ENCODE peak calls at places on chromosomes 4 and X, in five cellular contexts. One of them, this sample, is unnamed.

GRCh38 chrX:40207626-40208025 is 109.9 kb upstream of the BCOR start:
- DNase-seq in breast epithelium: no peak
- DNase-seq in GM12865: peak; percentile 24
- DNase-seq in gastrocnemius medialis: no peak
- DNase-seq in activated naive CD4-positive, alpha-beta T cell treated with Interleukin-2 at 50 U/mL for 16 hours: no peak
- DNase-seq in this sample: peak; percentile 28

GRCh38 chr4:102503831-102504786 is 3.0 kb downstream of the NFKB1 start:
- DNase-seq in breast epithelium: no peak
- DNase-seq in GM12865: no peak
- DNase-seq in gastrocnemius medialis: no peak
- DNase-seq in activated naive CD4-positive, alpha-beta T cell treated with Interleukin-2 at 50 U/mL for 16 hours: no peak
- DNase-seq in this sample: no peak

GRCh38 chr4:93809773-93810172 is 18.8 kb upstream of the ATOH1 start:
- DNase-seq in breast epithelium: no peak
- DNase-seq in GM12865: no peak
- DNase-seq in gastrocnemius medialis: no peak
- DNase-seq in activated naive CD4-positive, alpha-beta T cell treated with Interleukin-2 at 50 U/mL for 16 hours: no peak
- DNase-seq in this sample: no peak

GRCh38 chrX:107467271-107467670 is 17.8 kb downstream of the FRMPD3 start:
- DNase-seq in breast epithelium: no peak
- DNase-seq in GM12865: no peak
- DNase-seq in gastrocnemius medialis: no peak
- DNase-seq in activated naive CD4-positive, alpha-beta T cell treated with Interleukin-2 at 50 U/mL for 16 hours: no peak
- DNase-seq in this sample: no peak

GRCh38 chr4:152083348-152083747 is 322.5 kb upstream of the GATB start:
- DNase-seq in breast epithelium: no peak
- DNase-seq in GM12865: no peak
- DNase-seq in gastrocnemius medialis: no peak
- DNase-seq in activated naive CD4-positive, alpha-beta T cell treated with Interleukin-2 at 50 U/mL for 16 hours: no peak
- DNase-seq in this sample: no peak

GRCh38 chr4:148076964-148077363 is 345.1 kb downstream of the ARHGAP10 start:
- DNase-seq in breast epithelium: no peak
- DNase-seq in GM12865: no peak
- DNase-seq in gastrocnemius medialis: no peak
- DNase-seq in activated naive CD4-positive, alpha-beta T cell treated with Interleukin-2 at 50 U/mL for 16 hours: no peak
- DNase-seq in this sample: no peak

GRCh38 chrX:130994671-130995070 is 63.5 kb upstream of the ARHGAP36 start:
- DNase-seq in breast epithelium: no peak
- DNase-seq in GM12865: peak; percentile 11
- DNase-seq in gastrocnemius medialis: no peak
- DNase-seq in activated naive CD4-positive, alpha-beta T cell treated with Interleukin-2 at 50 U/mL for 16 hours: no peak
- DNase-seq in this sample: peak; percentile 3

GRCh38 chr4:169791527-169792156 is 33.9 kb upstream of the HPF1 start:
- DNase-seq in breast epithelium: no peak
- DNase-seq in GM12865: peak; percentile 3
- DNase-seq in gastrocnemius medialis: no peak
- DNase-seq in activated naive CD4-positive, alpha-beta T cell treated with Interleukin-2 at 50 U/mL for 16 hours: peak; percentile 5
- DNase-seq in this sample: peak; percentile 22

GRCh38 chr4:121594796-121595526 is 101.8 kb downstream of the ANXA5 start:
- DNase-seq in breast epithelium: peak; percentile 42
- DNase-seq in GM12865: no peak
- DNase-seq in gastrocnemius medialis: no peak
- DNase-seq in activated naive CD4-positive, alpha-beta T cell treated with Interleukin-2 at 50 U/mL for 16 hours: no peak
- DNase-seq in this sample: no peak

GRCh38 chr4:90113881-90114457 is 13.2 kb upstream of the CCSER1 start:
- DNase-seq in breast epithelium: no peak
- DNase-seq in GM12865: no peak
- DNase-seq in gastrocnemius medialis: no peak
- DNase-seq in activated naive CD4-positive, alpha-beta T cell treated with Interleukin-2 at 50 U/mL for 16 hours: no peak
- DNase-seq in this sample: no peak

GRCh38 chr4:98517444-98518021 is 140.9 kb downstream of the TSPAN5 start:
- DNase-seq in breast epithelium: no peak
- DNase-seq in GM12865: no peak
- DNase-seq in gastrocnemius medialis: no peak
- DNase-seq in activated naive CD4-positive, alpha-beta T cell treated with Interleukin-2 at 50 U/mL for 16 hours: no peak
- DNase-seq in this sample: no peak

GRCh38 chr4:172270421-172270820 is 457.2 kb downstream of the GALNTL6 start:
- DNase-seq in breast epithelium: no peak
- DNase-seq in GM12865: no peak
- DNase-seq in gastrocnemius medialis: no peak
- DNase-seq in activated naive CD4-positive, alpha-beta T cell treated with Interleukin-2 at 50 U/mL for 16 hours: no peak
- DNase-seq in this sample: no peak

GRCh38 chr4:120874792-120875774 is 47.4 kb downstream of the PRDM5 start:
- DNase-seq in breast epithelium: no peak
- DNase-seq in GM12865: no peak
- DNase-seq in gastrocnemius medialis: no peak
- DNase-seq in activated naive CD4-positive, alpha-beta T cell treated with Interleukin-2 at 50 U/mL for 16 hours: no peak
- DNase-seq in this sample: no peak

GRCh38 chr4:150960079-150960478 is 55.0 kb downstream of the LRBA start:
- DNase-seq in breast epithelium: no peak
- DNase-seq in GM12865: no peak
- DNase-seq in gastrocnemius medialis: no peak
- DNase-seq in activated naive CD4-positive, alpha-beta T cell treated with Interleukin-2 at 50 U/mL for 16 hours: no peak
- DNase-seq in this sample: no peak

GRCh38 chr4:15756361-15756861 is 21.7 kb upstream of the CD38 start:
- DNase-seq in breast epithelium: no peak
- DNase-seq in GM12865: peak; percentile 74
- DNase-seq in gastrocnemius medialis: no peak
- DNase-seq in activated naive CD4-positive, alpha-beta T cell treated with Interleukin-2 at 50 U/mL for 16 hours: peak; percentile 79
- DNase-seq in this sample: peak; percentile 38

GRCh38 chr4:11505225-11505971 is 76.7 kb upstream of the HS3ST1 start:
- DNase-seq in breast epithelium: peak; percentile 20
- DNase-seq in GM12865: no peak
- DNase-seq in gastrocnemius medialis: no peak
- DNase-seq in activated naive CD4-positive, alpha-beta T cell treated with Interleukin-2 at 50 U/mL for 16 hours: peak; percentile 5
- DNase-seq in this sample: no peak

GRCh38 chrX:136856527-136856926 is 24.0 kb downstream of the RBMX start:
- DNase-seq in breast epithelium: no peak
- DNase-seq in GM12865: peak; percentile 45
- DNase-seq in gastrocnemius medialis: no peak
- DNase-seq in activated naive CD4-positive, alpha-beta T cell treated with Interleukin-2 at 50 U/mL for 16 hours: no peak
- DNase-seq in this sample: peak; percentile 26

GRCh38 chr4:60450054-60450453 is 750.1 kb upstream of the ADGRL3 start:
- DNase-seq in breast epithelium: no peak
- DNase-seq in GM12865: no peak
- DNase-seq in gastrocnemius medialis: no peak
- DNase-seq in activated naive CD4-positive, alpha-beta T cell treated with Interleukin-2 at 50 U/mL for 16 hours: no peak
- DNase-seq in this sample: no peak

GRCh38 chr4:7837597-7838135 is 102.0 kb downstream of the AFAP1 start:
- DNase-seq in breast epithelium: no peak
- DNase-seq in GM12865: no peak
- DNase-seq in gastrocnemius medialis: no peak
- DNase-seq in activated naive CD4-positive, alpha-beta T cell treated with Interleukin-2 at 50 U/mL for 16 hours: no peak
- DNase-seq in this sample: no peak

GRCh38 chr4:140233811-140234696 is 80.1 kb upstream of the MAML3 start:
- DNase-seq in breast epithelium: no peak
- DNase-seq in GM12865: no peak
- DNase-seq in gastrocnemius medialis: peak; percentile 5
- DNase-seq in activated naive CD4-positive, alpha-beta T cell treated with Interleukin-2 at 50 U/mL for 16 hours: no peak
- DNase-seq in this sample: no peak

This sample was measured in GM13976.